ENCODE peak calls at places on chromosome 13, in eight cellular contexts. One of them, this sample, is unnamed.
A peak's percentile ranks its signal among the peaks of the same experiment; 100 is the strongest.

GRCh38 chr13:76894401-76895110 is 8.4 kb upstream of the KCTD12 start:
- DNase-seq in heart left ventricle: no peak
- DNase-seq in ascending aorta: no peak
- DNase-seq in PC-3: peak; percentile 62
- DNase-seq in sigmoid colon: no peak
- DNase-seq in CD4-positive, alpha-beta memory T cell: no peak
- DNase-seq in cardiac muscle cell: no peak
- DNase-seq in GM23248: no peak
- DNase-seq in this sample: no peak

GRCh38 chr13:85557651-85558050 is 241.6 kb downstream of the SLITRK6 start:
- DNase-seq in ascending aorta: no peak
- DNase-seq in GM23248: no peak
- DNase-seq in heart left ventricle: no peak
- DNase-seq in sigmoid colon: no peak
- DNase-seq in cardiac muscle cell: no peak
- DNase-seq in CD4-positive, alpha-beta memory T cell: no peak
- DNase-seq in PC-3: no peak
- DNase-seq in this sample: no peak

GRCh38 chr13:102038787-102039186 is 363.1 kb downstream of the FGF14 start:
- DNase-seq in ascending aorta: no peak
- DNase-seq in GM23248: no peak
- DNase-seq in heart left ventricle: no peak
- DNase-seq in CD4-positive, alpha-beta memory T cell: no peak
- DNase-seq in sigmoid colon: no peak
- DNase-seq in cardiac muscle cell: no peak
- DNase-seq in PC-3: no peak
- DNase-seq in this sample: no peak

GRCh38 chr13:94362411-94362909 is 117.0 kb downstream of the DCT start:
- DNase-seq in sigmoid colon: peak; percentile 82
- DNase-seq in cardiac muscle cell: peak; percentile 93
- DNase-seq in CD4-positive, alpha-beta memory T cell: peak; percentile 67
- DNase-seq in PC-3: peak; percentile 82
- DNase-seq in ascending aorta: no peak
- DNase-seq in heart left ventricle: peak; percentile 58
- DNase-seq in GM23248: peak; percentile 95
- DNase-seq in this sample: peak; percentile 72

GRCh38 chr13:77975358-77976042 is 56.9 kb upstream of the EDNRB start:
- DNase-seq in GM23248: no peak
- DNase-seq in cardiac muscle cell: no peak
- DNase-seq in ascending aorta: no peak
- DNase-seq in CD4-positive, alpha-beta memory T cell: no peak
- DNase-seq in sigmoid colon: no peak
- DNase-seq in heart left ventricle: no peak
- DNase-seq in PC-3: no peak
- DNase-seq in this sample: no peak

GRCh38 chr13:96817336-96817941 is 176.8 kb downstream of the OXGR1 start:
- DNase-seq in CD4-positive, alpha-beta memory T cell: no peak
- DNase-seq in GM23248: peak; percentile 42
- DNase-seq in sigmoid colon: no peak
- DNase-seq in PC-3: peak; percentile 50
- DNase-seq in ascending aorta: no peak
- DNase-seq in heart left ventricle: no peak
- DNase-seq in cardiac muscle cell: peak; percentile 31
- DNase-seq in this sample: peak; percentile 25

GRCh38 chr13:79108914-79109643 is 297.0 kb downstream of the RBM26 start:
- DNase-seq in sigmoid colon: no peak
- DNase-seq in GM23248: no peak
- DNase-seq in PC-3: no peak
- DNase-seq in CD4-positive, alpha-beta memory T cell: no peak
- DNase-seq in ascending aorta: no peak
- DNase-seq in cardiac muscle cell: no peak
- DNase-seq in heart left ventricle: no peak
- DNase-seq in this sample: no peak

GRCh38 chr13:45792827-45793303 is 58.7 kb downstream of the SIAH3 start:
- DNase-seq in CD4-positive, alpha-beta memory T cell: no peak
- DNase-seq in heart left ventricle: no peak
- DNase-seq in GM23248: no peak
- DNase-seq in PC-3: no peak
- DNase-seq in sigmoid colon: no peak
- DNase-seq in ascending aorta: no peak
- DNase-seq in cardiac muscle cell: no peak
- DNase-seq in this sample: peak; percentile 85

GRCh38 chr13:44819245-44819644 is 170.0 kb downstream of the NUFIP1 start:
- DNase-seq in CD4-positive, alpha-beta memory T cell: no peak
- DNase-seq in cardiac muscle cell: peak; percentile 73
- DNase-seq in sigmoid colon: no peak
- DNase-seq in heart left ventricle: no peak
- DNase-seq in GM23248: peak; percentile 73
- DNase-seq in PC-3: peak; percentile 84
- DNase-seq in ascending aorta: no peak
- DNase-seq in this sample: no peak

GRCh38 chr13:93529961-93530360 is 303.4 kb downstream of the GPC6 start:
- DNase-seq in CD4-positive, alpha-beta memory T cell: no peak
- DNase-seq in GM23248: peak; percentile 28
- DNase-seq in PC-3: no peak
- DNase-seq in heart left ventricle: no peak
- DNase-seq in ascending aorta: no peak
- DNase-seq in sigmoid colon: no peak
- DNase-seq in cardiac muscle cell: peak; percentile 29
- DNase-seq in this sample: no peak

GRCh38 chr13:101383595-101383994 is 32.7 kb downstream of the NALCN start:
- DNase-seq in PC-3: peak; percentile 6
- DNase-seq in CD4-positive, alpha-beta memory T cell: no peak
- DNase-seq in ascending aorta: no peak
- DNase-seq in sigmoid colon: no peak
- DNase-seq in GM23248: no peak
- DNase-seq in cardiac muscle cell: no peak
- DNase-seq in heart left ventricle: no peak
- DNase-seq in this sample: no peak

DNA sequence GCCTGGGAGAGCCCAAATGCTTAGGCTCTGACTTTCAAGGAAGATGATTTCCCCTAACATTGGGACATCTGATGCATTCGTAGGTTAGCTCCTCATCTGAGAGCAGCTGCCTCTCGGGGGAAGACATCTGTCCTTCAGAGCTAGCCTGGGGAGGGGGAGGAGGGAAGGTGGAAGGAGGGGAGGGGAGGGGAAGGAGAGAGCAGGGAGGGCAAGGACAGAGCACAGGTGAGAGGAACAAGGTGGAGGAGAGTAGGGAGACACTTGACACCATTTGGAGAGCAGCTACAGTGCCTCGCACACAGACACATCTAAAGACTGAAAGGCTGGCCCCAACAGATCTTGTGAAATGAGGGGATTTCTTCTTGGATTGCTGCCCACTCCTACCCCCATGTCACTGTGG is 103.8 kb downstream of the ZDHHC20 start:
- DNase-seq in cardiac muscle cell: no peak
- DNase-seq in PC-3: no peak
- DNase-seq in ascending aorta: no peak
- DNase-seq in heart left ventricle: no peak
- DNase-seq in CD4-positive, alpha-beta memory T cell: no peak
- DNase-seq in sigmoid colon: no peak
- DNase-seq in GM23248: no peak
- DNase-seq in this sample: no peak
- H3K27ac ChIP-seq in cardiac muscle cell: no peak overlapping the region
- H3K27ac ChIP-seq in PC-3: no peak overlapping the region
- H3K27ac ChIP-seq in ascending aorta: no peak overlapping the region
- H3K27ac ChIP-seq in heart left ventricle: no peak overlapping the region
- H3K27ac ChIP-seq in CD4-positive, alpha-beta memory T cell: no peak overlapping the region
- H3K27ac ChIP-seq in sigmoid colon: no peak overlapping the region
- H3K27ac ChIP-seq in GM23248: no peak overlapping the region
- H3K27ac ChIP-seq in this sample: no peak overlapping the region

GRCh38 chr13:112901951-112902651 is 66.9 kb upstream of the MCF2L start:
- DNase-seq in sigmoid colon: peak; percentile 41
- DNase-seq in ascending aorta: no peak
- DNase-seq in PC-3: no peak
- DNase-seq in CD4-positive, alpha-beta memory T cell: no peak
- DNase-seq in heart left ventricle: no peak
- DNase-seq in cardiac muscle cell: no peak
- DNase-seq in GM23248: no peak
- DNase-seq in this sample: no peak
- H3K4me3 ChIP-seq in sigmoid colon: no peak overlapping the region
- H3K4me3 ChIP-seq in ascending aorta: no peak overlapping the region
- H3K4me3 ChIP-seq in PC-3: no peak overlapping the region
- H3K4me3 ChIP-seq in CD4-positive, alpha-beta memory T cell: no peak overlapping the region
- H3K4me3 ChIP-seq in heart left ventricle: no peak overlapping the region
- H3K4me3 ChIP-seq in cardiac muscle cell: no peak overlapping the region
- H3K4me3 ChIP-seq in GM23248: no peak overlapping the region
- H3K4me3 ChIP-seq in this sample: no peak overlapping the region

DNA sequence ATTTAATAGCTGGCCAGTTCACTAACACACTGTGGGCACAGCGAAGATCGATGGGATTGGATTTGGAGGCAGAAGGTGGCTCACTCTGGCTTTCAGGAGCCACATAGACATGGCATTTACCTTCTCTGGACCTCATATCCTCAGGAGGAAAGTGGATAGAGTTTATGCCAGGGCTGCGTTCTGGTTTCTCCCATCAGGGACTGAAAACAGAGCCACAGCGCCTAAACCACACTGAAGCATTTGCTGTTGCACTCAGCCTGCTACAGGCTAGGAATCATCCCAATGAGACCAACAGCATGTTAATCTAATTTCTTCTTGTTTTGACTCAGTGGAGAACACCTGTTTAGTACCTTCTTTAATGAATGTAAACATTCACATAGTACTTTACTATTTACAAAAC is 1.6 kb downstream of the CYSLTR2 start:
- DNase-seq in cardiac muscle cell: no peak
- DNase-seq in PC-3: no peak
- DNase-seq in heart left ventricle: no peak
- DNase-seq in sigmoid colon: no peak
- DNase-seq in CD4-positive, alpha-beta memory T cell: no peak
- DNase-seq in GM23248: no peak
- DNase-seq in ascending aorta: no peak
- DNase-seq in this sample: no peak
- H3K4me1 ChIP-seq in cardiac muscle cell: peaks cover 15% of the 10 kb centered on the region
- H3K4me1 ChIP-seq in PC-3: peaks cover 14% of the 10 kb centered on the region
- H3K4me1 ChIP-seq in heart left ventricle: peaks cover 18% of the 10 kb centered on the region
- H3K4me1 ChIP-seq in sigmoid colon: no peaks in the 10 kb centered on the region
- H3K4me1 ChIP-seq in CD4-positive, alpha-beta memory T cell: peaks cover 52% of the 10 kb centered on the region
- H3K4me1 ChIP-seq in GM23248: no peaks in the 10 kb centered on the region
- H3K4me1 ChIP-seq in ascending aorta: no peaks in the 10 kb centered on the region
- H3K4me1 ChIP-seq in this sample: peaks cover 3% of the 10 kb centered on the region

DNA sequence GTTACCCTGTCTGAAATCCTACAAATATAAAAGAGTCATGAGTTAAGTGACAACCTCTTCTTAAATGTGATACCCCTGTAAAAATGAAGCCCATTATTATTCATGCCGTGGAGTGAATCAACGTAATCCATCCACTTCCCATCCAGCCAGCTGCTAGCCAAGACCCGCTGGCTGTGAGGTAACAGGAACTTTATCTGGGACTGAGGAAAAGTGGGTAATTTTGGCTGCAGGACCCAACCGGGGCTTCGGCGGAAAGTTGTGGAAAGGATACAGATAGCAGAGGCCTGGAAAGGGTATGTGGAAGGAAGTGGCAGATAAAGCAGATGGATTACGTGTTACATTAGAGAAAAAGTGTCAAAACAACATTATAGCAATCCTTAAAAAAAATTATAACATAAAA is 48.4 kb downstream of the SLC7A1 start:
- DNase-seq in heart left ventricle: no peak
- DNase-seq in CD4-positive, alpha-beta memory T cell: no peak
- DNase-seq in ascending aorta: no peak
- DNase-seq in GM23248: no peak
- DNase-seq in PC-3: no peak
- DNase-seq in cardiac muscle cell: peak; percentile 83
- DNase-seq in sigmoid colon: no peak
- DNase-seq in this sample: no peak
- H3K27ac ChIP-seq in heart left ventricle: peak overlapping the region; percentile 14
- H3K27ac ChIP-seq in CD4-positive, alpha-beta memory T cell: no peak overlapping the region
- H3K27ac ChIP-seq in ascending aorta: no peak overlapping the region
- H3K27ac ChIP-seq in GM23248: no peak overlapping the region
- H3K27ac ChIP-seq in PC-3: no peak overlapping the region
- H3K27ac ChIP-seq in cardiac muscle cell: peak overlapping the region; percentile 47
- H3K27ac ChIP-seq in sigmoid colon: no peak overlapping the region
- H3K27ac ChIP-seq in this sample: no peak overlapping the region

GRCh38 chr13:32901994-32902780 is 114.0 kb upstream of the KL start:
- DNase-seq in cardiac muscle cell: no peak
- DNase-seq in GM23248: peak; percentile 76
- DNase-seq in PC-3: no peak
- DNase-seq in heart left ventricle: no peak
- DNase-seq in ascending aorta: no peak
- DNase-seq in CD4-positive, alpha-beta memory T cell: no peak
- DNase-seq in sigmoid colon: no peak
- DNase-seq in this sample: no peak
- H3K4me3 ChIP-seq in cardiac muscle cell: no peak overlapping the region
- H3K4me3 ChIP-seq in GM23248: peak overlapping the region; percentile 19
- H3K4me3 ChIP-seq in PC-3: no peak overlapping the region
- H3K4me3 ChIP-seq in heart left ventricle: no peak overlapping the region
- H3K4me3 ChIP-seq in ascending aorta: peak overlapping the region; percentile 35
- H3K4me3 ChIP-seq in CD4-positive, alpha-beta memory T cell: no peak overlapping the region
- H3K4me3 ChIP-seq in sigmoid colon: no peak overlapping the region
- H3K4me3 ChIP-seq in this sample: no peak overlapping the region